ENCODE peak calls at places on chromosomes 12 and 14, in four cellular contexts. Q is breast epithelium, O is endothelial cell of umbilical vein, J is stomach. D is an unnamed sample.

GRCh38 chr14:69358233-69358963 is 39.7 kb downstream of the ERH start:
- DNase-seq in O (no peak), J (no peak), Q (no peak), D (no peak)

GRCh38 chr12:27841392-27841882 is 61.4 kb upstream of the MANSC4 start:
- DNase-seq in O (peak; percentile 57), Q (no peak), J (no peak), D (no peak)

GRCh38 chr14:68809524-68809923 is 16.7 kb upstream of the ZFP36L1 start:
- DNase-seq in Q (no peak), J (no peak), O (no peak), D (no peak)

GRCh38 chr12:108728820-108729611 is 2.3 kb downstream of the CORO1C start:
- DNase-seq in Q (no peak), O (peak; percentile 32), J (no peak), D (no peak)

GRCh38 chr12:110699591-110700445 is 10.9 kb upstream of the HVCN1 start:
- DNase-seq in O (no peak), Q (no peak), J (no peak), D (no peak)

GRCh38 chr12:41189395-41190251 is 1.5 kb downstream of the PDZRN4 start:
- DNase-seq in Q (no peak), O (peak; percentile 24), J (no peak), D (peak; percentile 16)

GRCh38 chr12:109635717-109636116 is 62.1 kb downstream of the MVK start:
- DNase-seq in J (no peak), Q (no peak), O (no peak), D (no peak)

GRCh38 chr14:91138511-91139359 is 24.9 kb downstream of the DGLUCY start:
- DNase-seq in O (peak; percentile 82), Q (no peak), J (no peak), D (peak; percentile 31)

GRCh38 chr12:6326316-6326959 is 15.4 kb downstream of the TNFRSF1A start:
- DNase-seq in J (peak; percentile 46), Q (no peak), O (peak; percentile 49), D (peak; percentile 54)

DNA sequence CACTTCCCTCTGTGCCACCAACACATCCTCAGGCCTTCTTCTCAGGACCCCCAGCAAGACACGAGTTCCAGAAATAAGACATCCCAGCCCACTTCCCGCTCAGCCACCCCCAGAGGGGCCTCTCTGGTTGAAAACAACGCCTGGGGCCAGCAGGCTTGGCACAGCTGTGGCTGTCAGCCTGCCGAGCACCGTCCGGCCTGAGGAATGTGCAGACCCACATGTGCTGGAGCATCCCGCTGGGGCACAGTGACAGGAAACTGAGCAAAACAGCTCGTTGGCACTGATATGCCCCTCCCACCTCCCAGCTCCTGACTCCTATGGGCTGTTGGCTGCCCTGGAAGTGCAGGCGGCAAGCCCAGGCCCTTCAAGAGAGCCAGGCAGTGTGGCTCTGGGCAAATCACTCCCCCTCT is 1.4 kb downstream of the SYNE3 start:
- DNase-seq in Q (no peak), J (no peak), O (peak; percentile 84), D (no peak)
- TF ChIP-seq POLR2AphosphoS5 in Q (no peak), J (no peak), O (no peak), D (no peak)

DNA sequence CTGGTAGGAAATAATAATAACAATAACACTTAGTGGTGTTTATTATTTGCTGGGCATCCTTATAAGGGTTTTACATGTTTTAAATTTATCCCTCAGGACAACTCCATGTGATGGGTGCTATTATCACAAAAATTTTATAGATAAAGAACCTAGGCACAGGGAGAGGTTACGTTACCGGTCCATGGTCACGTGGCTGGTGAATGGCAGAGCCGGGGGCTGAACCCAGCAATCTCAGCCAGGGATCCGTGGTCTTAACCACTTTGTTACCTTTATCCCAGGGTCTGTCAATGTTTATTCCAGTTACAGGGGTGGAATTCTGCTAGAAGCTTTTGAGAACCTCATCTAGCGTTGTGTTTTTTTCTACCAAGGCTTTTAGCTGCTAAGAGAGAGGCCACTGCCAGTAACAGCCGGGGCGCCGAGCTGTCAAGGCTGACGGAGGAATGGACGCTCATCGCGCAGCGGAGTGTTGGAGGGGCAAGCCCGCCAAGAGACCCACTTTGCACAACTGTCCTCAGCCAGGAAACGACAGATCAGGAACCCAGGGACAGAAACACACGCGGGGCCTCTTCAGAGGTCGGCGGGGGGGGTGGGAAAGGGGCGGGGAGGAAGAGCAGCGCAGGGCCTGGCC is 418 bp downstream of the AMN1 start:
- DNase-seq in O (no peak), J (peak; percentile 47), Q (no peak), D (peak; percentile 62)
- TF ChIP-seq POLR2A in O (no peak), J (no peak), Q (no peak), D (no peak)

GRCh38 chr12:51863363-51863920 is 14.9 kb upstream of the FIGNL2 start:
- DNase-seq in O (no peak), Q (no peak), J (no peak), D (no peak)

GRCh38 chr12:51864701-51865469 is 16.4 kb upstream of the FIGNL2 start:
- DNase-seq in J (no peak), O (no peak), Q (no peak), D (no peak)

GRCh38 chr12:51863921-51864700 is 15.6 kb upstream of the FIGNL2 start:
- DNase-seq in J (no peak), Q (no peak), O (no peak), D (no peak)

GRCh38 chr12:51860986-51861385 is 12.5 kb upstream of the FIGNL2 start:
- DNase-seq in J (no peak), O (no peak), Q (no peak), D (no peak)

DNA sequence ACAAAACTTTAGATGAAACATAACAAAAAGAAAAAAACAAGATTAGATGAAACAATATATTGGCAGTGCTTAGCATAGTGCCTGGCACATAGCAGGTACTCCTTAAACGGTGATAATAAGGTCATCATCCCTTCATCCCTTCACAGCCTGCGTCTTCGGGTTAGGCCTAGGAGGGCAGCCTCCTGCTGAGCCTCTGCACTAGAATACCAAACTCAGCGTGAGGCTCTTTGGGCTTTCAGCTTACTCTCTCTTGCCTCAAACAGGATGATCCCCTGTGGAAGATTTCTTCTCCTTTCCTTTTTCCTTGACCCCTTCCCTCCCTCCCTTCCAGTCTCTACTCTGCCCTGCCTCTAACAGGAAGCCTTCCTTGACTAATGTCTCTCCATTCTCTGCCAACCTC is 14.4 kb upstream of the FIGNL2 start:
- DNase-seq in O (no peak), J (no peak), Q (no peak), D (no peak)
- H3K27me3 ChIP-seq in O (no peaks in the 10 kb centered on the region), J (peaks cover 26% of the 10 kb centered on the region), Q (no peaks in the 10 kb centered on the region), D (peaks cover 66% of the 10 kb centered on the region)

GRCh38 chr14:60720962-60721330 is 3.2 kb downstream of the SIX4 start:
- DNase-seq in O (no peak), J (no peak), Q (no peak), D (no peak)

GRCh38 chr14:60722836-60723217 is 1.3 kb downstream of the SIX4 start:
- DNase-seq in Q (no peak), O (peak; percentile 54), J (no peak), D (peak; percentile 7)

GRCh38 chr14:60722163-60722835 is 1.9 kb downstream of the SIX4 start:
- DNase-seq in Q (no peak), J (peak; percentile 40), O (peak; percentile 54), D (peak; percentile 7)

GRCh38 chr14:60720391-60720790 is 3.8 kb downstream of the SIX4 start:
- DNase-seq in O (no peak), J (no peak), Q (no peak), D (no peak)

GRCh38 chr14:60721331-60722162 is 2.6 kb downstream of the SIX4 start:
- DNase-seq in J (peak; percentile 44), O (peak; percentile 72), Q (no peak), D (peak; percentile 18)
- TF ChIP-seq POLR2AphosphoS5 in J (no peak), O (no peak), Q (no peak), D (no peak)

GRCh38 chr12:94750891-94751290 is 100.5 kb upstream of the TMCC3 start:
- DNase-seq in J (no peak), Q (no peak), O (no peak), D (no peak)
- TF ChIP-seq POLR2A in J (no peak), Q (no peak), O (no peak), D (no peak)

DNA sequence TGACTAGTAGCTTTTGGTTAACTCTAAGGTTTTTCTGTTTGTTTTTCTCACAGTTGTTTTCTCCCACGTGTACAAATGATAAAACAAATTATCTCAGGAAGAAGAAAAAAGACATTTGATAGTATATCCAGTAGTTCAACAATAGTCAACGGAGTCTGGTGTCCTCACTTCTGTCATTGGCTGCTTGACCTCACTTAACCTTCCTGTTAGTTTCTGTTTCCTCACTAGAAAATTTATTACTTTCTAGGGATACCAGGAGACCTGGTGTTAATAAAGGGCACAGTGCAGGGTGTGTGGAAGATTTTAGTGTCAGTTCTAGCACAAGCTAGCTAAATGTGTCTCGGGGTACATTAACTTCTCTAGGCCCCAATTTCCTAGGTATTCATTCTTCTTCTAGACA is 116.0 kb downstream of the PRKCH start:
- DNase-seq in J (no peak), Q (no peak), O (no peak), D (no peak)
- H3K27me3 ChIP-seq in J (no peaks in the 10 kb centered on the region), Q (no peaks in the 10 kb centered on the region), O (no peaks in the 10 kb centered on the region), D (no peaks in the 10 kb centered on the region)

DNA sequence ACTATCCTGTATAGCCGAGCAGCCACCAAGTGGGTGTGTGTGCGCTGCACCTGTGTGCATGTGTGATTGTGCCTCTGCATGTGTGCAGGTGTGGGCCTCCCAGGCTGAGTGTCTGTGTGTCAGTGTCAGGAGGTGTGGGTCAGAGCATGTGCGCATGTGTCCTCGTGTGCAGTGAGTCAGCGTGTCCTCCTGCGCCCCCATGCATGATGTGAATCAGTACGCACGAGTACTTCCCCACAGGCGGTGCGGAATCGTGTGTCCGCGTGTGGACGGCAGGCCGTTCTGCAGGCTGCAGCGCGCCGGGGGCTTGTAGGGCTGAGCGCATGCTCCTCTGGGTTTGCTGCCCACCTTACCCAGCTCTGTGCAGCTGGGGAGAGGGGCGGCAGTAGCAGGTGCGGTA is 34.2 kb downstream of the DTX1 start:
- DNase-seq in Q (no peak), O (no peak), J (no peak), D (no peak)
- TF ChIP-seq POLR2AphosphoS5 in Q (no peak), O (no peak), J (no peak), D (no peak)

GRCh38 chr12:8032242-8033152 is at the start of gene FOXJ2:
- DNase-seq in J (peak; percentile 86), Q (peak; percentile 77), O (peak; percentile 80), D (peak; percentile 86)

GRCh38 chr12:8035440-8036010 is 3.0 kb downstream of the FOXJ2 start:
- DNase-seq in Q (no peak), O (no peak), J (no peak), D (no peak)

GRCh38 chr12:8031872-8032241 is 659 bp upstream of the FOXJ2 start:
- DNase-seq in Q (no peak), O (no peak), J (no peak), D (no peak)

GRCh38 chr12:8034802-8035201 is 2.3 kb downstream of the FOXJ2 start:
- DNase-seq in O (peak; percentile 11), J (no peak), Q (no peak), D (no peak)

DNA sequence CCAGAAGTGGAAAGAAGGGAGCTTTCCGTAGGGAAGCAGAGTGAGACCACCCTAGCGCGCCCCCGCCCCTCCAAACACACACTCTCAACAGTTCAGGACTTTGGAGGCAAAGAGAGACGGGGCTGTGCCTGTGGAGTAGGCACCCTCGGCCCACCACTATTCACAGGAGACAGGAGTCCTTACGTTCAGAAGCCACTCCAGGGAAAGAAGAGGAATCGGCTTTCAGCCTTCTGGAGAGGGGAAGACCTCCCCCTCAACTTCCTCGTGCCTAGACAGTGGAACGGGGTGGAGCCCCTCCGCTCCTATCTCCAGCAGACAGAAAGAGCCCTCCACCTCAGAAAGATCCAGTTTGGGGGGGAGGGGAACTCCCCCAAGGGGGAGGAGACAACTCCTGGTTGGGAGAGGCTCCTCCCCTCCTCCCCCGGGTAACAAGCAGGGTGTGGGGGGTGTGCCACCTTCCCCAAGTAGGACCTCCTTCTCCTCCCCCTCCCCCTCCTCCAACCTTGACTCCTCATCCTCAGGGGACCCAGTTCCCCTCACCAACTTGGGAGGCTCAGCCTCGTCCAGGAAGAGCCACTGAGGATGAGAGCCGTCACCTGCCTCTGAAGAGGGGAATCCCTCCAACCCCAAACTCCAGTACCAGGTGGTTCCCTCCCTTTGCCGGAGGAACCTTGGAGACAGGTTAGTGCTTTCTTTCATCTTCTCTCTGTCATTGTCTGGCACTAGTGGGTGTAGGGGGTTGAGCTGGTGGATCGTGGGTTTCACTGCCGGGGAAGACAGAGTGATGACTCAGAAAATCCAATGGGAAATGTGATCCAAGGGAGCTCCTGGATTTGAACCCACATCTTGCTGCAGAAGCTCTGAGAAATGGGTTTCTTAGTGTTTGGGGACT is 883 bp downstream of the FOXJ2 start:
- DNase-seq in Q (peak; percentile 49), J (no peak), O (peak; percentile 54), D (peak; percentile 55)
- TF ChIP-seq POLR2A in Q (no peak), J (no peak), O (no peak), D (no peak)